ENCODE peak calls at places on chromosomes 13 and 19, in six cellular contexts. One of them, this sample, is unnamed.

GRCh38 chr19:2809387-2810140 is 10.1 kb upstream of the ZNF554 start:
- DNase-seq in CD8-positive, alpha-beta T cell: no peak
- DNase-seq in thoracic aorta: no peak
- DNase-seq in cardiac muscle cell: no peak
- DNase-seq in neural progenitor cell: no peak
- DNase-seq in uterus: no peak
- DNase-seq in this sample: no peak

GRCh38 chr19:33047422-33047821 is 17.3 kb downstream of the RHPN2 start:
- DNase-seq in CD8-positive, alpha-beta T cell: no peak
- DNase-seq in thoracic aorta: no peak
- DNase-seq in cardiac muscle cell: peak
- DNase-seq in neural progenitor cell: no peak
- DNase-seq in uterus: no peak
- DNase-seq in this sample: no peak

GRCh38 chr19:30341646-30342201 is 30.5 kb upstream of the ZNF536 start:
- DNase-seq in CD8-positive, alpha-beta T cell: no peak
- DNase-seq in thoracic aorta: no peak
- DNase-seq in cardiac muscle cell: no peak
- DNase-seq in neural progenitor cell: no peak
- DNase-seq in uterus: no peak
- DNase-seq in this sample: no peak

GRCh38 chr13:32902898-32903297 is 113.3 kb upstream of the KL start:
- DNase-seq in CD8-positive, alpha-beta T cell: no peak
- DNase-seq in thoracic aorta: peak
- DNase-seq in cardiac muscle cell: peak
- DNase-seq in neural progenitor cell: peak
- DNase-seq in uterus: peak
- DNase-seq in this sample: peak

GRCh38 chr13:88544836-88545235 is 873.7 kb downstream of the SLITRK5 start:
- DNase-seq in CD8-positive, alpha-beta T cell: no peak
- DNase-seq in thoracic aorta: no peak
- DNase-seq in cardiac muscle cell: no peak
- DNase-seq in neural progenitor cell: no peak
- DNase-seq in uterus: no peak
- DNase-seq in this sample: no peak

GRCh38 chr19:15613338-15613737 is 1.7 kb upstream of the CYP4F8 start:
- DNase-seq in CD8-positive, alpha-beta T cell: no peak
- DNase-seq in thoracic aorta: no peak
- DNase-seq in cardiac muscle cell: no peak
- DNase-seq in neural progenitor cell: no peak
- DNase-seq in uterus: no peak
- DNase-seq in this sample: no peak

GRCh38 chr19:10452726-10453620 is 32.6 kb downstream of the PDE4A start:
- DNase-seq in CD8-positive, alpha-beta T cell: no peak
- DNase-seq in thoracic aorta: no peak
- DNase-seq in cardiac muscle cell: no peak
- DNase-seq in neural progenitor cell: no peak
- DNase-seq in uterus: no peak
- DNase-seq in this sample: peak

GRCh38 chr13:91105270-91105669 is 242.2 kb upstream of the MIR17HG start:
- DNase-seq in CD8-positive, alpha-beta T cell: no peak
- DNase-seq in thoracic aorta: no peak
- DNase-seq in cardiac muscle cell: no peak
- DNase-seq in neural progenitor cell: no peak
- DNase-seq in uterus: no peak
- DNase-seq in this sample: no peak

GRCh38 chr19:22784051-22784450 is at the start of gene ZNF99:
- DNase-seq in CD8-positive, alpha-beta T cell: no peak
- DNase-seq in thoracic aorta: peak
- DNase-seq in cardiac muscle cell: no peak
- DNase-seq in neural progenitor cell: no peak
- DNase-seq in uterus: peak
- DNase-seq in this sample: no peak

DNA sequence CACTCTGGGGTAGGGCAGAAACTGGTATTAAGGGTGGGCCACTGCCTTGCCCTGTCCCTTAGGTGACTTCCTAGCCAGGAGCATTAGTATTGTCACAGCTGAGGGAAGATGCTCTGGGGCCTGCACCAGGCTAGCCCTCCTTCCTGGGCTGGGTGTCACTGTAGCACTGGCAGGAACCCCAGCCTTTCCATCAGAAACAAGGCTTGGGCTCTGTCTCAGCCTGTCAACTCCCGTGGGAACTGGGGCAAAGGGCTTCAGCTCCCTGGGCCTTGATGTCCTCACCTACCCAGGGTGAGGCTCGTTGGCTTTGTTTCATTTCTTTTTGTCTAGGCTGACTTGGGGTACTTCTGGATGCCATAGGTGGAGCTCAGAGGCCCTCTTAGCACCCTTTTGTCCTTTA is 18.0 kb downstream of the PAF1 start:
- DNase-seq in CD8-positive, alpha-beta T cell: no peak
- DNase-seq in thoracic aorta: no peak
- DNase-seq in cardiac muscle cell: peak
- DNase-seq in neural progenitor cell: no peak
- DNase-seq in uterus: no peak
- DNase-seq in this sample: no peak
- H3K27ac ChIP-seq in CD8-positive, alpha-beta T cell: no peak
- H3K27ac ChIP-seq in thoracic aorta: peak
- H3K27ac ChIP-seq in cardiac muscle cell: no peak
- H3K27ac ChIP-seq in neural progenitor cell: no peak
- H3K27ac ChIP-seq in uterus: peak
- H3K27ac ChIP-seq in this sample: no peak

GRCh38 chr19:54572696-54573311 is 786 bp upstream of the LILRA2 start:
- DNase-seq in CD8-positive, alpha-beta T cell: no peak
- DNase-seq in thoracic aorta: no peak
- DNase-seq in cardiac muscle cell: no peak
- DNase-seq in neural progenitor cell: no peak
- DNase-seq in uterus: no peak
- DNase-seq in this sample: no peak

GRCh38 chr19:54574051-54574450 is 461 bp downstream of the LILRA2 start:
- DNase-seq in CD8-positive, alpha-beta T cell: no peak
- DNase-seq in thoracic aorta: no peak
- DNase-seq in cardiac muscle cell: no peak
- DNase-seq in neural progenitor cell: no peak
- DNase-seq in uterus: no peak
- DNase-seq in this sample: no peak

GRCh38 chr19:54570316-54570715 is 3.3 kb upstream of the LILRA2 start:
- DNase-seq in CD8-positive, alpha-beta T cell: no peak
- DNase-seq in thoracic aorta: no peak
- DNase-seq in cardiac muscle cell: no peak
- DNase-seq in neural progenitor cell: no peak
- DNase-seq in uterus: no peak
- DNase-seq in this sample: no peak

GRCh38 chr19:54574527-54575056 is 1.0 kb downstream of the LILRA2 start:
- DNase-seq in CD8-positive, alpha-beta T cell: no peak
- DNase-seq in thoracic aorta: no peak
- DNase-seq in cardiac muscle cell: no peak
- DNase-seq in neural progenitor cell: no peak
- DNase-seq in uterus: no peak
- DNase-seq in this sample: no peak

DNA sequence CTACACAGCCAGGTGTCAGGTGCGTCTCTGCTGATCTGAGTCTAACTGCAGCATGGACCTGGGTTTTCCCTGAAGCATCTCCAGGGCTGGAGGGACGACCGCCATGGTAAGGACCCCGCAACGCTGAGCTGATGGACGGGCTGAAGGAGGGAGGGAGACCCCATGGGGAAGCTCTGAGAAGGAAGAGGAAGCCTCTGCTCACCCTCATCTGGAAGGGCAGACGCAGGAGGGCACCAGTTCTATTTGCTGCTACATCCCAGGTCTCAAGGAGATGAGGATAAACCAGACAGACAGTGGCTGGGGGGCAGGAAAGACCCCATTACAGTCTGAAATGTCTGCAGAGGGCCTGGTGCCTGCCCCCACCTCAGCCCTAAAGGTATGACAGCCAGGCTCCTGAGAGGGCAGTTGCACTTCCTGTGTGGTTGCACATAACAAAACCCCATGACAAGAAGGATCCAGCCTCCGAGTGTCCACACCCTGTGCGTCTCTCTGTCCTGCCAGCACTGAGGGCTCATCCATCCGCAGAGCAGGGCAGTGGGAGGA is at the start of gene LILRA2:
- DNase-seq in CD8-positive, alpha-beta T cell: no peak
- DNase-seq in thoracic aorta: no peak
- DNase-seq in cardiac muscle cell: no peak
- DNase-seq in neural progenitor cell: no peak
- DNase-seq in uterus: no peak
- DNase-seq in this sample: no peak
- H3K4me3 ChIP-seq in CD8-positive, alpha-beta T cell: no peak
- H3K4me3 ChIP-seq in thoracic aorta: peak
- H3K4me3 ChIP-seq in cardiac muscle cell: no peak
- H3K4me3 ChIP-seq in neural progenitor cell: no peak
- H3K4me3 ChIP-seq in uterus: no peak
- H3K4me3 ChIP-seq in this sample: no peak

GRCh38 chr13:45325806-45326205 is 15.2 kb downstream of the TPT1 start:
- DNase-seq in CD8-positive, alpha-beta T cell: no peak
- DNase-seq in thoracic aorta: peak
- DNase-seq in cardiac muscle cell: peak
- DNase-seq in neural progenitor cell: no peak
- DNase-seq in uterus: peak
- DNase-seq in this sample: peak
- H3K27ac ChIP-seq in CD8-positive, alpha-beta T cell: no peak
- H3K27ac ChIP-seq in thoracic aorta: peak
- H3K27ac ChIP-seq in cardiac muscle cell: peak
- H3K27ac ChIP-seq in neural progenitor cell: no peak
- H3K27ac ChIP-seq in uterus: no peak
- H3K27ac ChIP-seq in this sample: peak

GRCh38 chr19:40801449-40802299 is 2.7 kb downstream of the EGLN2 start:
- DNase-seq in CD8-positive, alpha-beta T cell: no peak
- DNase-seq in thoracic aorta: no peak
- DNase-seq in cardiac muscle cell: no peak
- DNase-seq in neural progenitor cell: no peak
- DNase-seq in uterus: no peak
- DNase-seq in this sample: no peak
- H3K4me3 ChIP-seq in CD8-positive, alpha-beta T cell: peak
- H3K4me3 ChIP-seq in thoracic aorta: peak
- H3K4me3 ChIP-seq in cardiac muscle cell: peak
- H3K4me3 ChIP-seq in neural progenitor cell: peak
- H3K4me3 ChIP-seq in uterus: no peak
- H3K4me3 ChIP-seq in this sample: no peak

DNA sequence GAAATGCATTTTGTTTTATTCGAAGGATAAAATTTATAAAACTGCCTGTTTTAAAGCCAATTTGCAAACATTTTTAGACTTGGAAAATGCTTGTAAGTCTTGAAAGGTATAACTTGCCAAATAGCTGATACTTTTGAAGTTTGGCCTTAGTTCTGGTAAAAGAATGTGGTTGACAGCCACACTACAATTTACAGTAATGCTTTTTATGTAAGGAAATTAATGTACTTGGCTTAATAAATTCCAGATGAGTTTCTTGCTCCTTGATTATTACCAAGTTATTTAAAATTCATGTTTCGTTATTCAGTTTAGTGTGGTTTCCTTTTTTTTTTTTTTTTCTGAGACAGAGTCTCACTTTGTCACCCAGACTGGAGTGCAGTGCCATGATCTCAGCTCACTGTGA is 14.9 kb downstream of the LMO7 start:
- DNase-seq in CD8-positive, alpha-beta T cell: no peak
- DNase-seq in thoracic aorta: no peak
- DNase-seq in cardiac muscle cell: no peak
- DNase-seq in neural progenitor cell: no peak
- DNase-seq in uterus: no peak
- DNase-seq in this sample: no peak
- H3K27ac ChIP-seq in CD8-positive, alpha-beta T cell: no peak
- H3K27ac ChIP-seq in thoracic aorta: no peak
- H3K27ac ChIP-seq in cardiac muscle cell: no peak
- H3K27ac ChIP-seq in neural progenitor cell: no peak
- H3K27ac ChIP-seq in uterus: no peak
- H3K27ac ChIP-seq in this sample: no peak

GRCh38 chr13:35388979-35389378 is 87.5 kb downstream of the MAB21L1 start:
- DNase-seq in CD8-positive, alpha-beta T cell: no peak
- DNase-seq in thoracic aorta: no peak
- DNase-seq in cardiac muscle cell: peak
- DNase-seq in neural progenitor cell: no peak
- DNase-seq in uterus: no peak
- DNase-seq in this sample: no peak
- H3K4me3 ChIP-seq in CD8-positive, alpha-beta T cell: no peak
- H3K4me3 ChIP-seq in thoracic aorta: peak
- H3K4me3 ChIP-seq in cardiac muscle cell: no peak
- H3K4me3 ChIP-seq in neural progenitor cell: no peak
- H3K4me3 ChIP-seq in uterus: no peak
- H3K4me3 ChIP-seq in this sample: no peak

DNA sequence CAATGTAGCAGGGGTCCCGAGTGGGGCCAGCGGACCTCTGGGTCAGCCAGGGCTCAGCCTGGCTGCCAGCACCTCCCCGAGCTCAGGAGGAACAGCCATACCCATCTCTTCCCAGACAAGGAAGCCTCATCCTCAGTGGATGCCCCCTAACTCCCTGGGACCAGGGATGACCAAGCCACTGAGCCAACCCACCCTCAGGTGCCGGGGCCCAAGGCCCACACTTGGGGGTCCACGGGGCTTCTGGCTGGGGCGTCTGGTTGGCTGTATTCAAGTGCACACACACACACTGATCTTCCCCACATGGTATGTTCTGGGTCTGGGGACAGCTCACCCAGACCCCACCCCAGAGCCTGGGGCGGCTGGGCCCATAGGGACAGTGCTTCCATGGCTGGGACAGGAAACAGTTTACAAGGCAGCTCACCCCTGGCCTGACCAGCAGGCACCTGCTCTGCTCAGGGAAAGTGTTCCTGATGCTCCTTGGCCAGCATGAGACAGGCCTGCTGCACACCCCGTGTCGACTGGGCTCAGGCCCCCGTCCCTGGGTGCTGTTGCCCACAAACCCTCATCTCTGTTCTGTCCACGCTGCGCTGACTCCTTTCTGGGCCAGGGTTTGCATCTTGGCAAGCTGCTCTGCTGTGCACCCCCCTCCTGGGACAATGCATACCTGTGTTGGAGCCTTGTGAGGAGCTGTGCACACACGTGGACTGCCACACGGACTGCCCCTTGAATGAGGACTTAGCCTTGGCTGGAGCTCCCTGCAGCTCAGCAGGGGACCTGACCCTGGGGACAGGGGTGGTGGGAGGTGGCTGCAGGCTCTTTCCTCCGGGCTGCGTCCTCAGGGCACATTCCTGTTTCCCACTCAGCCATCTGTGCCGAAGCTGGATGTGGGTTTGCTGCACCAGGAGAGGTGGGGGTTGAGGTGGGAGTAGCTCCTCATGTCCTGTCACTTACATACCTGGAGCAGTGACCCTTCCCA is 7.9 kb downstream of the RAB11B start:
- DNase-seq in CD8-positive, alpha-beta T cell: no peak
- DNase-seq in thoracic aorta: no peak
- DNase-seq in cardiac muscle cell: no peak
- DNase-seq in neural progenitor cell: no peak
- DNase-seq in uterus: no peak
- DNase-seq in this sample: peak
- H3K27ac ChIP-seq in CD8-positive, alpha-beta T cell: no peak
- H3K27ac ChIP-seq in thoracic aorta: no peak
- H3K27ac ChIP-seq in cardiac muscle cell: no peak
- H3K27ac ChIP-seq in neural progenitor cell: no peak
- H3K27ac ChIP-seq in uterus: peak
- H3K27ac ChIP-seq in this sample: no peak